ENCODE peak calls at places on chromosomes 12 and 14, in six cellular contexts. One of them, this sample, is unnamed.

GRCh38 chr12:132761032-132761910 is at the start of gene ANKLE2:
- DNase-seq in MM.1S: peak; percentile 35
- DNase-seq in fibroblast of lung: peak; percentile 62
- DNase-seq in ovary: peak; percentile 63
- DNase-seq in prostate gland: no peak
- DNase-seq in Peyer's patch: peak; percentile 84
- DNase-seq in this sample: peak; percentile 54

GRCh38 chr12:6925543-6926279 is 2.0 kb upstream of the ATN1 start:
- DNase-seq in MM.1S: no peak
- DNase-seq in fibroblast of lung: peak; percentile 92
- DNase-seq in ovary: peak; percentile 86
- DNase-seq in prostate gland: peak; percentile 79
- DNase-seq in Peyer's patch: peak; percentile 81
- DNase-seq in this sample: peak; percentile 77

GRCh38 chr12:85468356-85469157 is 188.5 kb downstream of the ALX1 start:
- DNase-seq in MM.1S: peak; percentile 69
- DNase-seq in fibroblast of lung: peak; percentile 73
- DNase-seq in ovary: no peak
- DNase-seq in prostate gland: peak; percentile 9
- DNase-seq in Peyer's patch: no peak
- DNase-seq in this sample: peak; percentile 27

GRCh38 chr12:473198-473597 is 13.5 kb downstream of the B4GALNT3 start:
- DNase-seq in MM.1S: no peak
- DNase-seq in fibroblast of lung: no peak
- DNase-seq in ovary: no peak
- DNase-seq in prostate gland: no peak
- DNase-seq in Peyer's patch: no peak
- DNase-seq in this sample: no peak

GRCh38 chr14:80278293-80279037 is 67.2 kb upstream of the DIO2 start:
- DNase-seq in MM.1S: no peak
- DNase-seq in fibroblast of lung: peak; percentile 39
- DNase-seq in ovary: no peak
- DNase-seq in prostate gland: no peak
- DNase-seq in Peyer's patch: no peak
- DNase-seq in this sample: peak; percentile 27

GRCh38 chr12:95473440-95473946 is 459 bp upstream of the METAP2 start:
- DNase-seq in MM.1S: peak; percentile 39
- DNase-seq in fibroblast of lung: peak; percentile 61
- DNase-seq in ovary: no peak
- DNase-seq in prostate gland: peak; percentile 72
- DNase-seq in Peyer's patch: peak; percentile 64
- DNase-seq in this sample: peak; percentile 36

GRCh38 chr12:26100966-26101744 is 23.7 kb downstream of the BHLHE41 start:
- DNase-seq in MM.1S: peak; percentile 30
- DNase-seq in fibroblast of lung: no peak
- DNase-seq in ovary: no peak
- DNase-seq in prostate gland: peak; percentile 76
- DNase-seq in Peyer's patch: peak; percentile 69
- DNase-seq in this sample: peak; percentile 68

GRCh38 chr12:34033628-34034296 is 11.5 kb downstream of the ALG10 start:
- DNase-seq in MM.1S: peak; percentile 46
- DNase-seq in fibroblast of lung: peak; percentile 62
- DNase-seq in ovary: no peak
- DNase-seq in prostate gland: no peak
- DNase-seq in Peyer's patch: no peak
- DNase-seq in this sample: no peak

GRCh38 chr14:88326352-88327103 is 3.5 kb upstream of the KCNK10 start:
- DNase-seq in MM.1S: no peak
- DNase-seq in fibroblast of lung: no peak
- DNase-seq in ovary: no peak
- DNase-seq in prostate gland: no peak
- DNase-seq in Peyer's patch: no peak
- DNase-seq in this sample: no peak

GRCh38 chr12:72144553-72144952 is 127.6 kb upstream of the TRHDE start:
- DNase-seq in MM.1S: no peak
- DNase-seq in fibroblast of lung: no peak
- DNase-seq in ovary: no peak
- DNase-seq in prostate gland: no peak
- DNase-seq in Peyer's patch: no peak
- DNase-seq in this sample: no peak

GRCh38 chr12:121534495-121535148 is 46.2 kb downstream of the KDM2B start:
- DNase-seq in MM.1S: peak; percentile 25
- DNase-seq in fibroblast of lung: no peak
- DNase-seq in ovary: no peak
- DNase-seq in prostate gland: no peak
- DNase-seq in Peyer's patch: no peak
- DNase-seq in this sample: no peak

GRCh38 chr12:64178122-64178521 is 44.0 kb downstream of the KICS2 start:
- DNase-seq in MM.1S: no peak
- DNase-seq in fibroblast of lung: peak; percentile 89
- DNase-seq in ovary: no peak
- DNase-seq in prostate gland: no peak
- DNase-seq in Peyer's patch: no peak
- DNase-seq in this sample: no peak

DNA sequence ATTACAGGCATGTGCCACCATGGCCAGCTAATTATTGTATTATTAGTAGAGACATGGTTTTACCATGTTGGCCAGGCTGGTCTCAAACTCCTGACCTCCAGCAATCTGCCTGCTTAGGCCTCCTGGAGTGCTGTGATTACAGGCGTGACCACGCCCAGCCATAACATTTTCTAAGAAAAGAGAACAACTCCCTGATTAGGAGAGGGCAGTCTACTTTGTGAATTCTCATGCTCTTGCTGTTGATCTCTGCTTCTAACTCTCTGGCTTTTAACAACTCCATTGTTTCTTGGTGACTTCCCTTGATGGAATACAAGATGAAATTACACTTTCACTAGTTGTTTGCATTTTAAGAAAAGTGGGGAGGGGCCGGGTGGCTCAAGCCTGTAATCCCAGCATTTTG is 33.6 kb downstream of the SSH1 start:
- DNase-seq in MM.1S: no peak
- DNase-seq in fibroblast of lung: no peak
- DNase-seq in ovary: no peak
- DNase-seq in prostate gland: no peak
- DNase-seq in Peyer's patch: no peak
- DNase-seq in this sample: no peak
- H3K4me1 ChIP-seq in MM.1S: peaks cover 18% of the 10 kb centered on the region
- H3K4me1 ChIP-seq in fibroblast of lung: peaks cover 38% of the 10 kb centered on the region
- H3K4me1 ChIP-seq in ovary: peaks cover 16% of the 10 kb centered on the region
- H3K4me1 ChIP-seq in prostate gland: peaks cover 3% of the 10 kb centered on the region
- H3K4me1 ChIP-seq in Peyer's patch: no peaks in the 10 kb centered on the region
- H3K4me1 ChIP-seq in this sample: peaks cover 54% of the 10 kb centered on the region

DNA sequence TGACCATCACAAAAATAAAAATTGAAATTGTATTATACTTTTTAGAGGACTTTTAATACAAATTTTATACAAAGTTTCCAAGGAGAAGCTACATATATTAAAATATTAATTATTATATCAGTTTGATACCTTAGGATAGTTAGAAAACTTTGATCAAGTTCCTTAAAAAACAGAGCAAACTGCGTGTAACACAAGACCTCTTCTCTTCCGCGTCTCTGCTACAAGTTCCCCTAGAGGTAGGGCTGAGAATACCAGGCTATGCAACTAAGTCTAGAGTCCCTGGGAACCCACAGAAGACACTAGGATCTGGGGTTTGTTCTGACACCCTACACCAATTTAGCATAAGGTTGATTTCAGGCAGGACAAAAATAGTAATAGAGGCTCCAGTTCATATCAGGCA is 319.0 kb downstream of the FOXG1 start:
- DNase-seq in MM.1S: no peak
- DNase-seq in fibroblast of lung: peak; percentile 18
- DNase-seq in ovary: no peak
- DNase-seq in prostate gland: no peak
- DNase-seq in Peyer's patch: no peak
- DNase-seq in this sample: no peak
- TF ChIP-seq CTCF in MM.1S: no peak
- TF ChIP-seq CTCF in fibroblast of lung: peak; percentile 58
- TF ChIP-seq CTCF in ovary: no peak
- TF ChIP-seq CTCF in prostate gland: no peak
- TF ChIP-seq CTCF in Peyer's patch: no peak
- TF ChIP-seq CTCF in this sample: no peak

DNA sequence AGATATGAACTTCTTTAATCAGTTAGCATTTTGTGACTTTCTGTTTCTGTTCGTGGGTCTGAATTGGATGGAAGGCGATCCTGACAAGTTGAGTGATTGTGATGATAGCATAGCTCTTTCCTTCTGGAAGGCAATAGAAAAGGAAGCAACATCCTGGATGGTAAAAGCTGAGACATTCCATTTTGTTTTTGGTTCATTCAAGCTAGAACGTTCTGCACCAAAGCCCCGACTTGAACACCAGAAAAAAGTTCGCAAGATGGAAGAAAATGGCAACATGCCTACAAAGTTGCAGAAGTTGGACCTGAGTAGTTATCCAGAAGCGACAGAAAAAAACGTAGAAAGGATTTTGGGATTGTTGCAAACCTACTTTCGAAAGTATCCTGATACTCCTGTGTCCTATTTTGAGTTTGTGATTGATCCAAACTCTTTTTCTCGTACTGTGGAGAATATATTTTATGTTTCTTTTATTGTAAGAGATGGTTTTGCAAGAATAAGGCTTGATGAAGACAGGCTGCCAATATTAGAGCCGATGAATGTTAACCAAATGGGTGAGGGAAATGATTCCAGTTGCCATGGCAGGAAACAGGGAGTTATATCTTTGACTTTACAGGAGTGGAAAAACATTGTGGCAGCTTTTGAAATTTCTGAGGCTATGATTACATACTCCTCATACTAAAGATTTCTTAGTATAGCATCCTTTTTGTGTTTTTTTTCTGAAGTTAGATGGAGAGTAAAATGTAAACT is 894 bp downstream of the EID3 start:
- DNase-seq in MM.1S: no peak
- DNase-seq in fibroblast of lung: no peak
- DNase-seq in ovary: no peak
- DNase-seq in prostate gland: no peak
- DNase-seq in Peyer's patch: no peak
- DNase-seq in this sample: no peak
- H3K27ac ChIP-seq in MM.1S: no peak overlapping the region
- H3K27ac ChIP-seq in fibroblast of lung: peak overlapping the region; percentile 81
- H3K27ac ChIP-seq in ovary: peak overlapping the region; percentile 75
- H3K27ac ChIP-seq in prostate gland: peak overlapping the region; percentile 43
- H3K27ac ChIP-seq in Peyer's patch: peak overlapping the region; percentile 81
- H3K27ac ChIP-seq in this sample: peak overlapping the region; percentile 69

DNA sequence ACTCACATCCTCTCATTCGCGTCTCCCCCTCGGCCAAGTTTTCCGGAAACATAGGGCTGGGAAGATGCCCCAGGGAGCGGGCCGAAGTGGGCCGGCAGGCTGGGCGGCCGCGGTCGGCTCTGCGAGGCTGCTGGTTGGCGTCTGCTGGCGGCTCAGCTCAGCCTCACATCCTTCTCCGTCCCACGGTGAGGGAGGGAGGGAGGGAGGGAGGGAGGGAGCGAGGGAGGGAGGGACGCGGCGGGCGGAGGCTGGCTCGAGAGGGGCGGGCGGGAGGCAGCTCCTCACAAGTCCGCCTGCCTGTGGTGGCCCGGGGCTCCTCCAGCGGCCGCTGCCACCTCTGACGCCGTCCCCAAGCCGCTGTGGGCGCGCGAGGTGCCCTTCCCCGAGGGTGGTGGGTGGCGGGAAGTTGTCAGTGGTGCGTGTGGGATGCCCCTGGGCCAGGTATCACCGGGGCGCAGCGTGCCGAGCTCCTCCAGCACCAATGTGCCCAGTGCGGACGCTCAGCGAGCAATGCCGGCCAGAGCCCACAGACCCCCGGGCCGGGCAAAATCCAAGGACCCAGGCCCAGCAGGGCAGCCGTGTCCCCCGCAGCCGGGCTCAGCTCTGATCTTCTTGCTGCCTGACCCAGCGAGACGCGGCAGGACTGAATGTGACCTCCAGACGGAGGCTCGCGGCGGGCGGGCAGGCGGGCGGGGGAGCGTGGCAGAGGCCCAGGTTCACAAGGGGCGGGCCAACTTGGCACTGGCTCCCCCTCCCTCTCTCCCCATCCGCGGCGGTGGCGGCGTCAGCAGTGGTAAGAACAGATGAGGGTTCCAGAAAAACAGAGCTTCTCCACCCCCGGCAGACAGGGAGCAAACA is 94.0 kb downstream of the RFLNA start:
- DNase-seq in MM.1S: peak; percentile 52
- DNase-seq in fibroblast of lung: peak; percentile 88
- DNase-seq in ovary: peak; percentile 93
- DNase-seq in prostate gland: peak; percentile 83
- DNase-seq in Peyer's patch: peak; percentile 92
- DNase-seq in this sample: peak; percentile 91
- H3K4me1 ChIP-seq in MM.1S: peaks cover 18% of the 10 kb centered on the region
- H3K4me1 ChIP-seq in fibroblast of lung: peaks cover 72% of the 10 kb centered on the region
- H3K4me1 ChIP-seq in ovary: peaks cover 27% of the 10 kb centered on the region
- H3K4me1 ChIP-seq in prostate gland: peaks cover 23% of the 10 kb centered on the region
- H3K4me1 ChIP-seq in Peyer's patch: peaks cover 16% of the 10 kb centered on the region
- H3K4me1 ChIP-seq in this sample: peaks cover 87% of the 10 kb centered on the region

GRCh38 chr14:91968280-91968679 is 20.8 kb upstream of the FBLN5 start:
- DNase-seq in MM.1S: no peak
- DNase-seq in fibroblast of lung: no peak
- DNase-seq in ovary: no peak
- DNase-seq in prostate gland: no peak
- DNase-seq in Peyer's patch: no peak
- DNase-seq in this sample: no peak
- TF ChIP-seq CTCF in MM.1S: no peak
- TF ChIP-seq CTCF in fibroblast of lung: no peak
- TF ChIP-seq CTCF in ovary: no peak
- TF ChIP-seq CTCF in prostate gland: no peak
- TF ChIP-seq CTCF in Peyer's patch: no peak
- TF ChIP-seq CTCF in this sample: no peak

DNA sequence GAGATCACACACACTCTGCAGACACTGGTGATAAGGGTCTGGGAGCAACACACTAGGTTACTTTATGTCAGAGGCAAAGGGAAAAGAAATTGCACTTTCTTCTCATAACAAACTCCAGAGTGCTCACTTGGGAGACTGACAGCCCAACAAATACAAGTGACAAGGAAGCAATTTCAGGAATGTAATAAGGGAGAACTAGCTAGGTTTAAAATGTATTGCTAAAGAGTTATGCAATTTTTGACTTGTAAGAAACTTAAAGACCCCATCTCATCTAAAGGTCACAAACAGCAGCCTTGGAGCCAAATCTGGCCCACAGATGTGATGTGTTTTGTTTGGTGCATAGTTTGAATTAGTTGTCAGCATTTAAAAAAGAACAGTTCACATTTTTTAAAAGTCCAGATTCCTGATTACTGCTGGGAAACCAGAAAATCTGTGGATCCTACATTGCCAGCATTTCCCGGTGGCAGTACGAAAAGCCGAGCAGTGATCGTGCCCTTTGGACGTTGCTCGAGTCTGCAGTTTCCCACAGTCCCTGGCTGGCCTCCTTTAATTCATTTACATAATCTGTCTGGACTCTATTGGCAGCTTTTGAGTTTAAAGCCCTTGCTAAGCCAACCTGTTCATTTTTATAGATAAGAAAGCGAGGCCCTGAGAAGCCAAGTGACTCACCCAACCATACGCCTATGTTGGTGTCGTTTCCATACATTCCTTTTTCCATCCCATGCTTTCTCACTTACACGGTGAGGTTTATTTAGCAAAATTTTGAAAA is 42.0 kb upstream of the ETV6 start:
- DNase-seq in MM.1S: no peak
- DNase-seq in fibroblast of lung: peak; percentile 42
- DNase-seq in ovary: no peak
- DNase-seq in prostate gland: no peak
- DNase-seq in Peyer's patch: peak; percentile 81
- DNase-seq in this sample: no peak
- H3K27ac ChIP-seq in MM.1S: no peak overlapping the region
- H3K27ac ChIP-seq in fibroblast of lung: peak overlapping the region; percentile 1
- H3K27ac ChIP-seq in ovary: no peak overlapping the region
- H3K27ac ChIP-seq in prostate gland: no peak overlapping the region
- H3K27ac ChIP-seq in Peyer's patch: no peak overlapping the region
- H3K27ac ChIP-seq in this sample: no peak overlapping the region

GRCh38 chr12:111445311-111446043 is 39.8 kb downstream of the SH2B3 start:
- DNase-seq in MM.1S: no peak
- DNase-seq in fibroblast of lung: no peak
- DNase-seq in ovary: no peak
- DNase-seq in prostate gland: no peak
- DNase-seq in Peyer's patch: no peak
- DNase-seq in this sample: peak; percentile 24
- H3K4me1 ChIP-seq in MM.1S: peaks cover 45% of the 10 kb centered on the region
- H3K4me1 ChIP-seq in fibroblast of lung: peaks cover 21% of the 10 kb centered on the region
- H3K4me1 ChIP-seq in ovary: peaks cover 6% of the 10 kb centered on the region
- H3K4me1 ChIP-seq in prostate gland: peaks cover 5% of the 10 kb centered on the region
- H3K4me1 ChIP-seq in Peyer's patch: no peaks in the 10 kb centered on the region
- H3K4me1 ChIP-seq in this sample: peaks cover 25% of the 10 kb centered on the region